ENCODE peak calls at places on chromosome 11, in five cellular contexts. One of them, this sample, is unnamed.

GRCh38 chr11:118321386-118322082 is 17.0 kb downstream of the CD3E start:
- DNase-seq in HCT116: no peak
- DNase-seq in SK-N-SH: no peak
- DNase-seq in H1: no peak
- DNase-seq in K562: no peak
- DNase-seq in this sample: no peak

GRCh38 chr11:76793834-76794291 is 10.7 kb downstream of the TSKU start:
- DNase-seq in K562: no peak
- DNase-seq in HCT116: no peak
- DNase-seq in H1: peak
- DNase-seq in SK-N-SH: no peak
- DNase-seq in this sample: no peak

GRCh38 chr11:115503083-115503885 is 931 bp downstream of the CADM1 start:
- DNase-seq in H1: peak
- DNase-seq in HCT116: no peak
- DNase-seq in K562: no peak
- DNase-seq in SK-N-SH: peak
- DNase-seq in this sample: peak

GRCh38 chr11:64605248-64605560 is 14.2 kb downstream of the SLC22A12 start:
- DNase-seq in K562: peak
- DNase-seq in SK-N-SH: no peak
- DNase-seq in H1: no peak
- DNase-seq in HCT116: no peak
- DNase-seq in this sample: no peak

GRCh38 chr11:108559340-108559739 is 34.2 kb downstream of the EXPH5 start:
- DNase-seq in H1: no peak
- DNase-seq in K562: no peak
- DNase-seq in HCT116: no peak
- DNase-seq in SK-N-SH: no peak
- DNase-seq in this sample: no peak

GRCh38 chr11:119472186-119472855 is 49.3 kb upstream of the THY1 start:
- DNase-seq in H1: no peak
- DNase-seq in SK-N-SH: no peak
- DNase-seq in K562: no peak
- DNase-seq in HCT116: no peak
- DNase-seq in this sample: no peak

GRCh38 chr11:96000064-96000463 is 76.2 kb upstream of the MTMR2 start:
- DNase-seq in H1: no peak
- DNase-seq in K562: no peak
- DNase-seq in HCT116: no peak
- DNase-seq in SK-N-SH: no peak
- DNase-seq in this sample: no peak

GRCh38 chr11:82775736-82776346 is 42.2 kb upstream of the FAM181B start:
- DNase-seq in H1: peak
- DNase-seq in HCT116: peak
- DNase-seq in SK-N-SH: peak
- DNase-seq in K562: peak
- DNase-seq in this sample: no peak

GRCh38 chr11:59822989-59823566 is 12.5 kb upstream of the MRPL16 start:
- DNase-seq in HCT116: peak
- DNase-seq in K562: peak
- DNase-seq in H1: no peak
- DNase-seq in SK-N-SH: peak
- DNase-seq in this sample: peak

GRCh38 chr11:12888525-12889158 is 120.5 kb upstream of the RASSF10 start:
- DNase-seq in H1: peak
- DNase-seq in SK-N-SH: peak
- DNase-seq in HCT116: peak
- DNase-seq in K562: peak
- DNase-seq in this sample: peak

GRCh38 chr11:12467610-12468009 is 90.2 kb downstream of the PARVA start:
- DNase-seq in SK-N-SH: no peak
- DNase-seq in HCT116: no peak
- DNase-seq in H1: no peak
- DNase-seq in K562: no peak
- DNase-seq in this sample: no peak

GRCh38 chr11:92707173-92707619 is 262.3 kb upstream of the MTNR1B start:
- DNase-seq in SK-N-SH: no peak
- DNase-seq in K562: no peak
- DNase-seq in HCT116: no peak
- DNase-seq in H1: no peak
- DNase-seq in this sample: no peak
- TF ChIP-seq JUND in SK-N-SH: no peak
- TF ChIP-seq JUND in K562: no peak
- TF ChIP-seq JUND in HCT116: no peak
- TF ChIP-seq JUND in H1: no peak
- TF ChIP-seq JUND in this sample: no peak

GRCh38 chr11:69644071-69644961 is 3.4 kb downstream of the CCND1 start:
- DNase-seq in K562: peak
- DNase-seq in HCT116: no peak
- DNase-seq in H1: no peak
- DNase-seq in SK-N-SH: peak
- DNase-seq in this sample: no peak

GRCh38 chr11:69647349-69647748 is 6.4 kb downstream of the CCND1 start:
- DNase-seq in HCT116: no peak
- DNase-seq in H1: no peak
- DNase-seq in K562: no peak
- DNase-seq in SK-N-SH: no peak
- DNase-seq in this sample: no peak

GRCh38 chr11:69646493-69647201 is 5.7 kb downstream of the CCND1 start:
- DNase-seq in K562: no peak
- DNase-seq in SK-N-SH: peak
- DNase-seq in HCT116: no peak
- DNase-seq in H1: no peak
- DNase-seq in this sample: no peak

GRCh38 chr11:69644962-69645675 is 4.2 kb downstream of the CCND1 start:
- DNase-seq in SK-N-SH: peak
- DNase-seq in K562: no peak
- DNase-seq in HCT116: no peak
- DNase-seq in H1: no peak
- DNase-seq in this sample: no peak

DNA sequence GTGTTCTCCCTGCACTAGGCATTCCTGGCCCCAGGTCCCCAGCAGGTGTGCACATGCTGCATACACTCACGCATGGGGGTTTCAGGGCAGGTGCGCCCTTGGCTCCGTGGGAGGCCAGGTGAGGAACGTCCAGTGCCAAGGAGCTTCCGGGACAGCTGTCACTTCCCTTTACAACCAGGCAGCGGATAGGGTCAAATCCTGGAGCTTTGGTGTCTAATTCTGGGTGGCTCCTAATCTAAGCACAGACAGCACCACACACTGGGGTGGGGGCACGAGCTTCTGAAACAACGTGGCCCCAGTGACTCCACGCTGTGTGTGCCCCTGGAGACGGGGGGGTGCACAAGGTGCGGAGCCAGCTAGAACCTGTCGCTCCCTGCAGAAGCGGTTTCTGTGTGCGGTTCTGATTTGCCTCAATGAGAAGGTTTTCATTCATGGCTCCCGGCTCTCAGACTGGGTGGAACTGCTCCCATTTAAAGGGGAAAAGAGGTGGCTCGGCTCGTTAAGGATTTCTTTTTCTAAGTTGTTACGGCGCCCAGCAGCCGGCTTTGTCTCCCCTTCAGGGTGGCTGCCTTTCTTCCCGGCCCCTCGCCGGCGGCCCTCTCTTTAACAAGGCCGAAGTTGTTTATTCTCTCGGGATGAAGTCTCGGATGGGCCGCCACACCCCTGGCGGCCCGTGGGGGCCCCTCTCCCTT is 5.0 kb downstream of the CCND1 start:
- DNase-seq in K562: no peak
- DNase-seq in H1: no peak
- DNase-seq in SK-N-SH: no peak
- DNase-seq in HCT116: no peak
- DNase-seq in this sample: no peak
- TF ChIP-seq JUND in K562: no peak
- TF ChIP-seq JUND in H1: no peak
- TF ChIP-seq JUND in SK-N-SH: no peak
- TF ChIP-seq JUND in HCT116: no peak
- TF ChIP-seq JUND in this sample: no peak

DNA sequence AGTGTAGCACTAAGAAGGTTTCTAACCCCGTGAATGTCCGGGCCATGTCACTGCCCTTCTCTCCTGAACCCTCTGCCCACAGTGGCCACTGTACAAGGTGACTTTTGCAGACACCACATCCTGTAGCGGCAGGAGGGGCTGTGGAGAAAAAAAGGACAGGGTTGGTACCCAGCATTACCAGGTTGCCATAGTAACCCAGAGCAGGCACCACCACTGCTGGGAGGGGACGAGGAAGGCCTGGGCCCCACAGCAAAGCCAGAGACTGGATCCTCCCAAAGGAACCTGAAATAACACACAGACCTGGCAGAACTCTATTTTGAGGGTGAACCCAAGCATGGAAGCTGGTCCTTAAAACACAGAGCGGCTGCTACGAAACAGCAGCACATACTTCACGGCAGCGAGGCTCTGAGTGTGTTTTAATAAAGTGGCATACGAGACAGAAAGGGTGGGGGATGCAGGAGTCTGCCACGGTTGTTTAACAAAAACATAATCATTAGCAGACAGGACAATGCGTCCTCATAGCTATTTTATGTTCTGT is 380.6 kb downstream of the CTTN start:
- DNase-seq in K562: no peak
- DNase-seq in H1: no peak
- DNase-seq in HCT116: no peak
- DNase-seq in SK-N-SH: peak
- DNase-seq in this sample: no peak
- TF ChIP-seq JUND in K562: no peak
- TF ChIP-seq JUND in H1: no peak
- TF ChIP-seq JUND in HCT116: no peak
- TF ChIP-seq JUND in SK-N-SH: no peak
- TF ChIP-seq JUND in this sample: no peak

DNA sequence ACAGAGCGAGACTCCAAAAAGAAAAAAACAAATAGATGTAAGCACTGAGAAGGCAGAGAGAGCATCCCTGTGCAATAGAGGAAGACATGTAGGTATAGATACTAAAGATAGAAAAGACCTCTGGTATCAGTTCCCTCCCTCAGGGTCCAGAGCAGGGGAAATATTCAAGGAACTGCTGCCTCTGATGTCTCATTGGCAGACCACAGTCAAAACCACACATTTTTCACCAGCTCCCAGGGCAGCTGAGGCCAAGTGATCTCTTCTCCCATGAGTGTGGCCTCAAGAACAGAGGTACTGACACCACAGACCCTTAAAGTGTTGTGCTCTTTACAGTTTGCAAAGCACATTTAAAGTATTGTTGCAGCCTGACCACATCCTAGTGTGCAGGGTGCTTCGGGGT is 288.5 kb downstream of the NTM start:
- DNase-seq in H1: no peak
- DNase-seq in HCT116: no peak
- DNase-seq in SK-N-SH: no peak
- DNase-seq in K562: no peak
- DNase-seq in this sample: no peak
- TF ChIP-seq JUND in H1: no peak
- TF ChIP-seq JUND in HCT116: no peak
- TF ChIP-seq JUND in SK-N-SH: no peak
- TF ChIP-seq JUND in K562: no peak
- TF ChIP-seq JUND in this sample: no peak

This sample was measured in T47D.